ENCODE peak calls at places on chromosomes 2 and 18, in four cellular contexts. Z is MM.1S, W is small intestine, N is adrenal gland. P is an unnamed sample.

GRCh38 chr18:37450434-37451133 is 115.0 kb downstream of the CELF4 start:
- DNase-seq in Z (no peak), W (peak; percentile 14), N (peak; percentile 84), P (no peak)

GRCh38 chr18:44725300-44726096 is 44.8 kb downstream of the SETBP1 start:
- DNase-seq in Z (peak; percentile 86), W (peak; percentile 54), N (peak; percentile 63), P (peak; percentile 73)

GRCh38 chr2:175630319-175631246 is 371.5 kb downstream of the LNPK start:
- DNase-seq in Z (no peak), W (no peak), N (no peak), P (no peak)

GRCh38 chr2:100833330-100833729 is 13.4 kb downstream of the NPAS2 start:
- DNase-seq in Z (no peak), W (no peak), N (no peak), P (no peak)

GRCh38 chr18:34509879-34510586 is 200.1 kb upstream of the DTNA start:
- DNase-seq in Z (peak; percentile 55), W (no peak), N (no peak), P (no peak)

GRCh38 chr2:24947758-24948157 is 24.0 kb downstream of the DNAJC27 start:
- DNase-seq in Z (no peak), W (no peak), N (no peak), P (no peak)

GRCh38 chr2:161004379-161004778 is 155.8 kb upstream of the TANK start:
- DNase-seq in Z (peak; percentile 33), W (no peak), N (no peak), P (peak; percentile 19)

GRCh38 chr2:9679218-9679617 is 48.4 kb upstream of the YWHAQ start:
- DNase-seq in Z (no peak), W (no peak), N (no peak), P (no peak)

GRCh38 chr18:9996104-9996503 is 82.3 kb downstream of the VAPA start:
- DNase-seq in Z (no peak), W (no peak), N (no peak), P (no peak)

GRCh38 chr18:6397931-6398566 is 16.7 kb downstream of the L3MBTL4 start:
- DNase-seq in Z (no peak), W (no peak), N (no peak), P (no peak)
- H3K4me1 ChIP-seq in Z (no peaks in the 10 kb centered on the region), W (no peaks in the 10 kb centered on the region), N (peaks cover 10% of the 10 kb centered on the region), P (peaks cover 36% of the 10 kb centered on the region)

DNA sequence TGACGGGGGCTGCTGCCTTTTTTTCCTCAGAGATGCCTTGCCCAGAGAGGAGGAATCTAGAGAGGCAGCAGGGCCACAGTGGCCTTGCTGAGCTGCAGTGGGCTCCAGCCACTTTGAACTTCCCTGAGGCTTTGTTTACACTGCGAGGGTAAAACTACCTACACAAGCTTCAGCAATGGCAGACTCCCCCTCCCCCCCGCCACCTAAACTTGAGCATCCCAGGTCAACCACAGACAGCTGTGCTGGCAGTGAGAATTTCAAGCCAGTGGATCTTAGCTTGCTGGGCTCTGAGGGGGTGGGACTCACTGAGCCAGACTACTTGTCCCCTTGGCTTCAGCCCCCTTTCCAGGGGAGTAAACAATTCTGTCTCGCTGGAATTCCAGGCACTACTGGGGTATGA is 11.8 kb downstream of the SYT4 start:
- DNase-seq in Z (no peak), W (no peak), N (no peak), P (no peak)
- H3K4me1 ChIP-seq in Z (no peaks in the 10 kb centered on the region), W (no peaks in the 10 kb centered on the region), N (no peaks in the 10 kb centered on the region), P (no peaks in the 10 kb centered on the region)

GRCh38 chr2:238440331-238440730 is 13.6 kb downstream of the ASB1 start:
- DNase-seq in Z (no peak), W (no peak), N (peak; percentile 18), P (no peak)
- H3K4me1 ChIP-seq in Z (no peaks in the 10 kb centered on the region), W (no peaks in the 10 kb centered on the region), N (peaks cover 17% of the 10 kb centered on the region), P (peaks cover 42% of the 10 kb centered on the region)

GRCh38 chr2:62643100-62643471 is 62.4 kb upstream of the EHBP1 start:
- DNase-seq in Z (no peak), W (no peak), N (no peak), P (no peak)

GRCh38 chr2:62641410-62641843 is 64.1 kb upstream of the EHBP1 start:
- DNase-seq in Z (no peak), W (peak; percentile 25), N (no peak), P (no peak)

GRCh38 chr2:62642429-62643099 is 62.9 kb upstream of the EHBP1 start:
- DNase-seq in Z (no peak), W (no peak), N (no peak), P (no peak)
- H3K4me1 ChIP-seq in Z (no peaks in the 10 kb centered on the region), W (no peaks in the 10 kb centered on the region), N (peaks cover 16% of the 10 kb centered on the region), P (peaks cover 8% of the 10 kb centered on the region)